ENCODE peak calls at places on chromosomes 5 and 9, in four cellular contexts. T is HepG2, E is K562, U is GM12878. B is an unnamed sample.

GRCh38 chr9:90946981-90947380 is 145.4 kb downstream of the SYK start:
- DNase-seq in U (no peak), E (no peak), T (no peak), B (no peak)

GRCh38 chr5:157354825-157355224 is 88.9 kb downstream of the CYFIP2 start:
- DNase-seq in T (no peak), E (peak), U (no peak), B (peak)

GRCh38 chr9:83701286-83701685 is 6.5 kb downstream of the UBQLN1 start:
- DNase-seq in U (no peak), E (no peak), T (no peak), B (no peak)

GRCh38 chr5:31452314-31452713 is 79.6 kb downstream of the DROSHA start:
- DNase-seq in E (no peak), U (no peak), T (no peak), B (no peak)

GRCh38 chr5:168655316-168655715 is 76.1 kb upstream of the PANK3 start:
- DNase-seq in T (no peak), U (no peak), E (no peak), B (no peak)

GRCh38 chr9:114046237-114046755 is 31.8 kb downstream of the AMBP start:
- DNase-seq in T (no peak), E (no peak), U (no peak), B (no peak)

GRCh38 chr5:96127538-96127937 is 165.9 kb upstream of the ELL2 start:
- DNase-seq in U (no peak), E (no peak), T (no peak), B (no peak)

GRCh38 chr5:138330813-138331448 is 673 bp downstream of the CDC25C start:
- DNase-seq in E (no peak), U (no peak), T (no peak), B (no peak)

GRCh38 chr5:76811214-76811613 is 7.6 kb upstream of the F2RL1 start:
- DNase-seq in T (no peak), U (no peak), E (no peak), B (peak)
- TF ChIP-seq JUNB in T (no peak), U (no peak), E (no peak), B (no peak)

GRCh38 chr5:132257131-132258101 is at the start of gene PDLIM4:
- DNase-seq in T (no peak), E (peak), U (no peak), B (no peak)
- TF ChIP-seq CEBPB in T (no peak), E (no peak), U (no peak), B (no peak)

GRCh38 chr9:16069671-16070586 is 517.1 kb downstream of the CCDC171 start:
- DNase-seq in E (no peak), U (no peak), T (no peak), B (no peak)

GRCh38 chr9:16075695-16076094 is 522.9 kb downstream of the CCDC171 start:
- DNase-seq in E (no peak), U (no peak), T (no peak), B (no peak)

GRCh38 chr9:16071400-16071799 is 518.6 kb downstream of the CCDC171 start:
- DNase-seq in T (no peak), E (no peak), U (no peak), B (no peak)

GRCh38 chr9:16074962-16075361 is 522.1 kb downstream of the CCDC171 start:
- DNase-seq in E (no peak), T (no peak), U (no peak), B (no peak)
- TF ChIP-seq JUNB in E (no peak), T (no peak), U (no peak), B (no peak)

GRCh38 chr9:5832543-5833529 is at the start of gene ERMP1:
- DNase-seq in U (no peak), E (peak), T (peak), B (peak)

GRCh38 chr9:5834214-5834613 is 1.3 kb upstream of the ERMP1 start:
- DNase-seq in T (no peak), E (no peak), U (no peak), B (no peak)

GRCh38 chr9:5835808-5836207 is 2.9 kb upstream of the ERMP1 start:
- DNase-seq in T (no peak), E (no peak), U (no peak), B (no peak)

DNA sequence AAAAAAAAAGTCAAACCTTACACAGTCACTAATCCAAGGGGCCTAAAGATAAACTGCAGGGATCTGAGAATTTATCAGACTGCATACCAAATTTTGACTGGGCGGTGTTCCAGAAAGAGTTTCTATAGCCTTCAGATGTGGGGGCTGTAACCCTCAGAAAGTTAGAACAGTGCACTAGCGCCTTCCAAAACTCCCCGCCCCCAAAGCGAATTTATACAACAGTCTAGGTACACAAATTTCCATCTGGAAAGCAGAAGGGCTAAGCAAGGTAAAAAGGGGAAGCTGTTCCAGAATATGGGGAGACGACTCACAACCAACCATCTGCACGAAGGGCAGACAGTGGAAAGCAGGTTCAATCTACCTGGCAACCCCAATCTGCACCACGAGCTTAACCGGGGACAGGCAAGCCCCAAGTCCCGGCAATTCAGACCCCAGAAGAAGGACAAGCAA is 799 bp downstream of the ERMP1 start:
- DNase-seq in U (no peak), T (peak), E (peak), B (no peak)
- TF ChIP-seq CEBPB in U (no peak), T (no peak), E (no peak), B (no peak)

DNA sequence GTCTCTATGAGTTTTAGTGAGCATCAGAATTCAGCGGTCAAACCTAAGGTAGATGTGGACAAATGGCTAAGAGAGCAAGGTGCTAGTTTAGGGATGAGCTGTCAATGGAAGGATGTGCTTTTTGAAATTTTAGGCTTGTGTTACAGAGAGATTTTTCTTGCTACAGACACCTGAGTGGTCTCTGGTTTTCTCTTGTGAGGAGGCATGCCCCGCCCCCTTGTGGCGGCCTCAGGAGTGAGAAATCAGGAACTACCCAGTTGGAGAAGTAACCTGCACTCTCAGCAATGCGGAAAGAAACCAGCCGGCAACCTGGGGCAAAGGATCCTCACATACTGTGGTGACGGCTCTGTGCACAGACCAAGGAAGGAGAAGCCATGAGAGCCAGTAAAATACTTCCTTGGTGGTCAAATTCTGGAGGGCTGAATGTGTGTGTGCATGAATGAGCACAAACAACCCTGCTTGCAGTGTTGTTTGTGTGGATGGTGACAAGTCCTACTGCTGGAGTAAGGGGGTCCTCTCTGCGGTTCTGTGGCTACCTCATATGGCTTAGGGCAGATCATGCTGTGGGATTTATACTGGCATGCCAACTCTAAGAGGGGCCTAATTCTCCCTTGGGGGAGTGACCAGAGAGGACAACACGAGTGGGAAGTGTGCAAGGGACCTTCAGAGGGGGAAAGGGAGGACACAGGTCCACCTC is 16.7 kb upstream of the HSD17B4 start:
- DNase-seq in T (peak), E (peak), U (peak), B (peak)
- TF ChIP-seq JUNB in T (no peak), E (no peak), U (no peak), B (no peak)

DNA sequence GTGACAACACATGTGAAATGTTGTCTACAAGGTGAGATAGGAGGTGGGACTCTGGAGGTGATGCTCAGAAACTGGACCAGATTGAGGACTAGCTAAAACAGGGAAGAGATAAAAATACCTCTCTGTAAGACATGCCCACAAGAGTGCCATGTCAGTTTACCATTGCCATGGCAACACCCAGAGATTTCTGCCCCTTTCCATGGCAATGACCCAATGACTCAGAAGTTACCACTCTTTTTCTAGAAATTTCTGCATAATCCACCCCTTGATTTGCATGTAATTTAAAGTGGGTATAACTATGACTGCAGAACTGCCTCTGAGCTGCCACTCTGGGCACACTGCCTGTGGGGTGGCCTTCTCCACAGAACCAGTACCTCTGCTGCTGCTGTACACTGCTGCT is 28.1 kb upstream of the CEMIP2 start:
- DNase-seq in E (no peak), T (no peak), U (peak), B (no peak)
- TF ChIP-seq CEBPB in E (no peak), T (no peak), U (no peak), B (no peak)

DNA sequence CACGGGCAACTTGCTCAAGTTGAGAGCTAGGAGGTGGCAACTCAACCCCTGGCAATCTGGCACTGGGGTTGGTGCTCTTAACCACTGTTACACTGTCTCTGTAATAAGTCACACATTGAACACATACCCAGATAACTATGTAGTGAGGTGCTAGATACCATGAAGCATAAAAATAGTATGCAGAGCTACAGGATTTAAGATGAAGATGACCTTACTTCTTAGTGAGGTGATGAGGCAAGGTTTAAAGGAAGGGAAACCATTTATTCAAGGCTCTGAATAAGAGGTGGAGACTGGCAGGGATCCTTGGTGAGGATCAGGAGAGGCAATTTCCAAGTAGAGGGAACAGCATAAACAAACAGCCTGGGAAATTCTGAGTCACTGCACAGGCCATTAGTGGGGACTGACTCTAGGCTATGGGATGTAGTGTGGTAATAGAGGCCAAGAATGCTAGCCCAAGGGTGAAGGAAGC is 67.6 kb upstream of the NR3C1 start:
- DNase-seq in E (no peak), T (no peak), U (no peak), B (no peak)
- TF ChIP-seq JUNB in E (no peak), T (no peak), U (no peak), B (no peak)

DNA sequence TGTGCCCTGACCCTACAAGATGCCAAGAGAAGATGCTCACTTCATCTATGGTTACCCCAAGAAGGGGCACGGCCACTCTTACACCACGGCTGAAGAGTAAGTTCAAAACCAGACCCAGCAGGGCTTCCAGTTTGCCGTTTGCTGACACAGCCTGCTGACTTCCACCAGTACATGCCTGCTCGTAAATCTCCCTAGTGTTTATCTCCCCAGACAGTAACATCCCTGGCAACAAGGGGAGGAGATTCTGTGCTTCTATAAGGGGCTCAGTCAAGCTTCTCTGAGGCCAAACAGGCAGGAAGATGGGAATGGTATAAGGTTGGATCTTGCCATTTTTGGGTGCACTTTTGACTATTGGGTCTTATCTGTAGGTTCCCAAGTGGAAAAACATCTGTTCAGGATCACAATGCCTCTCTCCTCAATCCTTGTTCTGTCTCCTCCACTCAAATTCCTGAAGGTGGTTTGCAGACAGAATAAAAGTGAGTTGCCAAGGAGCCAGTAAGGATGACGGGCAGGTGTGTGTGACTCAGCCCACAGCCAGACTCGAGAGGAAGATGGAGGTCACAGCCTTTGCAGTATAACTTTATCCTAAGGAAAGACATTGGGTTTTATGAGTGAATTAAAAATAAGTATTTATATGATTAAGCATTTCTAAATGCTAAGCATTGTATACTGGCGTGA is 1.9 kb downstream of the MLANA start:
- DNase-seq in T (no peak), E (peak), U (no peak), B (no peak)
- TF ChIP-seq CEBPB in T (no peak), E (no peak), U (no peak), B (no peak)

GRCh38 chr5:139382781-139383180 is 316 bp downstream of the SLC23A1 start:
- DNase-seq in T (no peak), E (peak), U (no peak), B (no peak)
- TF ChIP-seq JUNB in T (no peak), E (no peak), U (no peak), B (no peak)

B was measured in A549.